ENCODE peak calls at places on chromosomes 4 and X, in six cellular contexts. One of them, this sample, is unnamed.

GRCh38 chrX:154039577-154039976 is 19.9 kb upstream of the IRAK1 start:
- DNase-seq in uterus: no peak
- DNase-seq in CD4-positive, alpha-beta T cell: no peak
- DNase-seq in psoas muscle: no peak
- DNase-seq in BE2C: no peak
- DNase-seq in fibroblast of lung: no peak
- DNase-seq in this sample: no peak

GRCh38 chrX:63050225-63050624 is 300.9 kb downstream of the SPIN4 start:
- DNase-seq in BE2C: no peak
- DNase-seq in uterus: no peak
- DNase-seq in CD4-positive, alpha-beta T cell: no peak
- DNase-seq in psoas muscle: no peak
- DNase-seq in fibroblast of lung: no peak
- DNase-seq in this sample: no peak

GRCh38 chr4:182893490-182893889 is 23.7 kb downstream of the DCTD start:
- DNase-seq in CD4-positive, alpha-beta T cell: no peak
- DNase-seq in BE2C: no peak
- DNase-seq in uterus: no peak
- DNase-seq in psoas muscle: no peak
- DNase-seq in fibroblast of lung: no peak
- DNase-seq in this sample: no peak

GRCh38 chr4:76691767-76692689 is 205.9 kb downstream of the SOWAHB start:
- DNase-seq in uterus: no peak
- DNase-seq in psoas muscle: no peak
- DNase-seq in fibroblast of lung: no peak
- DNase-seq in CD4-positive, alpha-beta T cell: no peak
- DNase-seq in BE2C: no peak
- DNase-seq in this sample: no peak

GRCh38 chrX:155767101-155767878 is 113.9 kb upstream of the VAMP7 start:
- DNase-seq in BE2C: no peak
- DNase-seq in uterus: peak
- DNase-seq in fibroblast of lung: peak
- DNase-seq in psoas muscle: peak
- DNase-seq in CD4-positive, alpha-beta T cell: no peak
- DNase-seq in this sample: peak

GRCh38 chr4:46953564-46953963 is 39.8 kb downstream of the GABRA4 start:
- DNase-seq in fibroblast of lung: no peak
- DNase-seq in BE2C: no peak
- DNase-seq in psoas muscle: no peak
- DNase-seq in uterus: no peak
- DNase-seq in CD4-positive, alpha-beta T cell: no peak
- DNase-seq in this sample: no peak

GRCh38 chrX:150482537-150483217 is 85.7 kb upstream of the MTM1 start:
- DNase-seq in fibroblast of lung: peak
- DNase-seq in psoas muscle: no peak
- DNase-seq in CD4-positive, alpha-beta T cell: no peak
- DNase-seq in BE2C: no peak
- DNase-seq in uterus: no peak
- DNase-seq in this sample: no peak

GRCh38 chrX:81957900-81958545 is 756.1 kb downstream of the SH3BGRL start:
- DNase-seq in BE2C: no peak
- DNase-seq in uterus: no peak
- DNase-seq in fibroblast of lung: peak
- DNase-seq in psoas muscle: no peak
- DNase-seq in CD4-positive, alpha-beta T cell: no peak
- DNase-seq in this sample: no peak

GRCh38 chrX:135707880-135708279 is 5.6 kb upstream of the CT45A1 start:
- DNase-seq in fibroblast of lung: no peak
- DNase-seq in BE2C: peak
- DNase-seq in uterus: no peak
- DNase-seq in CD4-positive, alpha-beta T cell: no peak
- DNase-seq in psoas muscle: no peak
- DNase-seq in this sample: peak

GRCh38 chrX:70852294-70852693 is 56.2 kb downstream of the TEX11 start:
- DNase-seq in psoas muscle: no peak
- DNase-seq in CD4-positive, alpha-beta T cell: no peak
- DNase-seq in fibroblast of lung: no peak
- DNase-seq in uterus: no peak
- DNase-seq in BE2C: no peak
- DNase-seq in this sample: no peak

GRCh38 chrX:153400146-153401132 is 711 bp downstream of the PNMA6E start:
- DNase-seq in CD4-positive, alpha-beta T cell: peak
- DNase-seq in psoas muscle: peak
- DNase-seq in BE2C: peak
- DNase-seq in uterus: no peak
- DNase-seq in fibroblast of lung: no peak
- DNase-seq in this sample: peak

GRCh38 chr4:147916351-147916750 is 184.5 kb downstream of the ARHGAP10 start:
- DNase-seq in psoas muscle: no peak
- DNase-seq in fibroblast of lung: peak
- DNase-seq in BE2C: no peak
- DNase-seq in uterus: no peak
- DNase-seq in CD4-positive, alpha-beta T cell: no peak
- DNase-seq in this sample: no peak

GRCh38 chr4:170047774-170048354 is 21.7 kb upstream of the MFAP3L start:
- DNase-seq in uterus: peak
- DNase-seq in CD4-positive, alpha-beta T cell: peak
- DNase-seq in psoas muscle: no peak
- DNase-seq in BE2C: peak
- DNase-seq in fibroblast of lung: peak
- DNase-seq in this sample: peak

GRCh38 chr4:200936-201335 is 76.6 kb downstream of the ZNF718 start:
- DNase-seq in fibroblast of lung: no peak
- DNase-seq in psoas muscle: no peak
- DNase-seq in BE2C: no peak
- DNase-seq in CD4-positive, alpha-beta T cell: no peak
- DNase-seq in uterus: no peak
- DNase-seq in this sample: no peak

GRCh38 chr4:39442910-39443480 is 15.7 kb downstream of the RPL9 start:
- DNase-seq in psoas muscle: no peak
- DNase-seq in fibroblast of lung: no peak
- DNase-seq in BE2C: no peak
- DNase-seq in CD4-positive, alpha-beta T cell: no peak
- DNase-seq in uterus: no peak
- DNase-seq in this sample: no peak

GRCh38 chr4:55768291-55768690 is 51.3 kb upstream of the EXOC1L start:
- DNase-seq in psoas muscle: no peak
- DNase-seq in uterus: no peak
- DNase-seq in fibroblast of lung: peak
- DNase-seq in CD4-positive, alpha-beta T cell: no peak
- DNase-seq in BE2C: peak
- DNase-seq in this sample: no peak

GRCh38 chr4:83751336-83751949 is 215.5 kb downstream of the GPAT3 start:
- DNase-seq in CD4-positive, alpha-beta T cell: no peak
- DNase-seq in uterus: no peak
- DNase-seq in fibroblast of lung: peak
- DNase-seq in psoas muscle: no peak
- DNase-seq in BE2C: peak
- DNase-seq in this sample: no peak

GRCh38 chr4:14700544-14700943 is 301.7 kb upstream of the CPEB2 start:
- DNase-seq in BE2C: no peak
- DNase-seq in psoas muscle: no peak
- DNase-seq in uterus: no peak
- DNase-seq in CD4-positive, alpha-beta T cell: no peak
- DNase-seq in fibroblast of lung: no peak
- DNase-seq in this sample: no peak

GRCh38 chrX:108261541-108262218 is 170.1 kb downstream of the ATG4A start:
- DNase-seq in uterus: no peak
- DNase-seq in BE2C: no peak
- DNase-seq in fibroblast of lung: peak
- DNase-seq in psoas muscle: no peak
- DNase-seq in CD4-positive, alpha-beta T cell: no peak
- DNase-seq in this sample: no peak

GRCh38 chr4:128282516-128282915 is 5.1 kb downstream of the PGRMC2 start:
- DNase-seq in BE2C: no peak
- DNase-seq in uterus: no peak
- DNase-seq in psoas muscle: no peak
- DNase-seq in fibroblast of lung: no peak
- DNase-seq in CD4-positive, alpha-beta T cell: no peak
- DNase-seq in this sample: no peak

GRCh38 chr4:108034560-108034959 is 44.9 kb downstream of the HADH start:
- DNase-seq in uterus: no peak
- DNase-seq in fibroblast of lung: no peak
- DNase-seq in BE2C: no peak
- DNase-seq in CD4-positive, alpha-beta T cell: no peak
- DNase-seq in psoas muscle: no peak
- DNase-seq in this sample: no peak

GRCh38 chr4:41693629-41694028 is 54.9 kb downstream of the PHOX2B start:
- DNase-seq in CD4-positive, alpha-beta T cell: no peak
- DNase-seq in BE2C: peak
- DNase-seq in fibroblast of lung: peak
- DNase-seq in psoas muscle: no peak
- DNase-seq in uterus: no peak
- DNase-seq in this sample: no peak

GRCh38 chr4:8559011-8559410 is 21.2 kb upstream of the GPR78 start:
- DNase-seq in fibroblast of lung: no peak
- DNase-seq in BE2C: no peak
- DNase-seq in psoas muscle: no peak
- DNase-seq in uterus: no peak
- DNase-seq in CD4-positive, alpha-beta T cell: no peak
- DNase-seq in this sample: no peak

GRCh38 chr4:79442422-79442821 is 34.4 kb upstream of the GK2 start:
- DNase-seq in fibroblast of lung: peak
- DNase-seq in psoas muscle: no peak
- DNase-seq in uterus: no peak
- DNase-seq in CD4-positive, alpha-beta T cell: no peak
- DNase-seq in BE2C: no peak
- DNase-seq in this sample: no peak

GRCh38 chr4:154464654-154465053 is 26.9 kb downstream of the DCHS2 start:
- DNase-seq in BE2C: no peak
- DNase-seq in uterus: no peak
- DNase-seq in psoas muscle: no peak
- DNase-seq in CD4-positive, alpha-beta T cell: no peak
- DNase-seq in fibroblast of lung: no peak
- DNase-seq in this sample: no peak

GRCh38 chrX:120999413-120999812 is 13.9 kb upstream of the CT47A1 start:
- DNase-seq in psoas muscle: no peak
- DNase-seq in CD4-positive, alpha-beta T cell: no peak
- DNase-seq in uterus: no peak
- DNase-seq in BE2C: no peak
- DNase-seq in fibroblast of lung: no peak
- DNase-seq in this sample: no peak

GRCh38 chrX:121000589-121000988 is 15.0 kb upstream of the CT47A1 start:
- DNase-seq in psoas muscle: no peak
- DNase-seq in fibroblast of lung: peak
- DNase-seq in uterus: no peak
- DNase-seq in BE2C: no peak
- DNase-seq in CD4-positive, alpha-beta T cell: no peak
- DNase-seq in this sample: no peak
- TF ChIP-seq CTCF in psoas muscle: no peak
- TF ChIP-seq CTCF in fibroblast of lung: no peak
- TF ChIP-seq CTCF in uterus: no peak
- TF ChIP-seq CTCF in BE2C: no peak
- TF ChIP-seq CTCF in CD4-positive, alpha-beta T cell: no peak
- TF ChIP-seq CTCF in this sample: peak

DNA sequence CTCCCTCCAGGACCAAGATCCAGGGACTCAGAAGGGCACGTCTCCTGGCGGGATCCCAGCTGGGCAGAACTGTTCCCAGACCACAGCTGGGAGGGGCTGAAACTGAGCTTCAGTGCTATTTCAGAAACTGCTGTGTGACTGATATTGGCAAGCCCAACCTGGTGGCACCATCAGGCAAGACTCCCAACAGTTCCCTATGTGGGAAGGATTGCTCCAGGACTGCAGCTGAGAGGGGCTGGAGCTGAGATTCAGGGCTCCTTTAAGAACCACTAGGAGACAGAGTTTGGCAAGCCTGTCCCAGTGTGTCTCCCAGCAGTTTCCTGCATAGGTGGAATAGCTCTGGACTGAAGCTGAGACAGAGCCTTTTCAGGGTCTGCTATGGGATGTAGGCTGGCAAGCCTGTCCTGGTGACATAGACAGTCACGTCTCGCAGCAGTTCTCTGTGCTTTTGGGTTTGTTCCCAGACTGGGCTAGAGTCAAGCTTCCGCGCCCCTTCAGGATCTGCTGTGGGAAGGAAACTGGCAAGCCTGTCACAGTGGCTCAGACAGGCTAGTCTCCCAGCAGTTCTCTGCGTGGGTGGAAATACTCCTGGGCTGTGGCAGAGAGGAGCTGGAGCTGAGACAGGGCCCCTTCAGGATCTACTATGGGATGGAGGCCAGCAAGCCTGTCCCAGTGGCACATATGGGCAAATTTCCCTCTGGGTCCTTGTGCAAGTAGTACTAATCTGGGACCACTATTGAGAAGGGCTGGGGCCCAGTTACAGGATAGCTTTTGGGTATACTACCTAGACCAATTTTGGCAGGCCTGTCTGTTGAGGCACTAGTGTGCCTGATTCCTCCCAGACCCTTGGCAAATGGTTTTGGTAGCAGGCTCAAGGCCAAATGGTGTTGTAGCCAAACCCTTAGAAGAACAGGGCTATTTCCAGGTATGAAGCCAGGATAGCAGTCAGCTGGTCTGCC is 20.2 kb upstream of the MED14 start:
- DNase-seq in uterus: peak
- DNase-seq in fibroblast of lung: peak
- DNase-seq in BE2C: no peak
- DNase-seq in psoas muscle: peak
- DNase-seq in CD4-positive, alpha-beta T cell: no peak
- DNase-seq in this sample: no peak
- TF ChIP-seq CTCF in uterus: no peak
- TF ChIP-seq CTCF in fibroblast of lung: no peak
- TF ChIP-seq CTCF in BE2C: no peak
- TF ChIP-seq CTCF in psoas muscle: no peak
- TF ChIP-seq CTCF in CD4-positive, alpha-beta T cell: no peak
- TF ChIP-seq CTCF in this sample: no peak

DNA sequence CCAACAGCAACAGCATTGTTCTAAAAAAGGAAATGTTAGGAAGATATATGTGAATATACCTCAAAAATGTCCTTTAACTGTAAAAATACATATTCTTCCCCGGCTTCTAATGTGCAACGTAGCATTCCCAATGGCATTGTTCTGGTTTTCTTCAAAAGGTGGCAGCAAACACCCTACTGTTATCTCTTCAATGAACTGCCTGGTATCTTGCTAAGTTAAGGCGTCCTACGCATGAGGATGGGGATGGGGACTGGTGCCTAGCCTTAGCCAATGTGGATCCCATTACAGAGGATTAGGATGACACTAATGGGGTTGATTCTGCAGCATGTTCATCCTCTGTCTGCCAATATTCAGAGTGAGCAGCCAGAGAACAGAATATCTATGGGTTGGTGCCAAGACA is 334.9 kb upstream of the ADGRL3 start:
- DNase-seq in CD4-positive, alpha-beta T cell: no peak
- DNase-seq in fibroblast of lung: no peak
- DNase-seq in uterus: no peak
- DNase-seq in psoas muscle: no peak
- DNase-seq in BE2C: peak
- DNase-seq in this sample: no peak
- TF ChIP-seq CTCF in CD4-positive, alpha-beta T cell: no peak
- TF ChIP-seq CTCF in fibroblast of lung: peak
- TF ChIP-seq CTCF in uterus: no peak
- TF ChIP-seq CTCF in psoas muscle: no peak
- TF ChIP-seq CTCF in BE2C: peak
- TF ChIP-seq CTCF in this sample: no peak

DNA sequence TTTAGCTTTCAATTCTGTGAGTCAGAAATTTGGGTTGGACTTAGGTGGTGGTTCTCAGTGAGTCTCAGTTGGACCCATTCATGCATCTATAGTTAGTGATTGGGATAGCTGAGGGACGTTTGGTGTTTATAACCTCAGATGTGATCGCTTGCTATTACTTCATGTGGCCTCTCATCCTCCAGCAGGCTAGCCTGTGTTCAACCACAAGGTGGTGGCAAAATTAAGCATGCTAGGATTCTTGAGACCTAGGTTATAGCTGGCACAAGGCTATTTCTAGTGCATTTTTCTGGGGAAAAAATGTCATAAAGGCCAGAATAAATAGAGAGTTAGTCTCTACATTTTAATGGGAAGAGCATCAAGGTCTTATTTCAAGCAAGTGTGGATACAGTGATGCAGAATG is 10.9 kb upstream of the GRPR start:
- DNase-seq in uterus: no peak
- DNase-seq in CD4-positive, alpha-beta T cell: no peak
- DNase-seq in psoas muscle: no peak
- DNase-seq in fibroblast of lung: no peak
- DNase-seq in BE2C: no peak
- DNase-seq in this sample: no peak
- TF ChIP-seq CTCF in uterus: no peak
- TF ChIP-seq CTCF in CD4-positive, alpha-beta T cell: no peak
- TF ChIP-seq CTCF in psoas muscle: no peak
- TF ChIP-seq CTCF in fibroblast of lung: no peak
- TF ChIP-seq CTCF in BE2C: no peak
- TF ChIP-seq CTCF in this sample: no peak